ENCODE peak calls at places on chromosomes 5 and 9, in four cellular contexts. U, J, I and R are unnamed samples.

GRCh38 chr9:37430841-37431597 is 8.5 kb downstream of the GRHPR start:
- DNase-seq in I (no peak), U (no peak), J (no peak), R (no peak)

GRCh38 chr5:172860520-172861443 is 26.7 kb downstream of the ERGIC1 start:
- DNase-seq in I (peak), J (no peak), U (peak), R (peak)

GRCh38 chr9:120439147-120439546 is 140.8 kb downstream of the CDK5RAP2 start:
- DNase-seq in J (peak), I (no peak), U (no peak), R (no peak)

GRCh38 chr9:30677256-30677655 is 1707.2 kb upstream of the ACO1 start:
- DNase-seq in U (no peak), I (no peak), J (no peak), R (no peak)

GRCh38 chr5:148474025-148474511 is 90.3 kb downstream of the FBXO38 start:
- DNase-seq in U (peak), I (peak), J (no peak), R (peak)

GRCh38 chr9:36846621-36847020 is 187.4 kb downstream of the PAX5 start:
- DNase-seq in J (no peak), U (no peak), I (no peak), R (no peak)

GRCh38 chr9:35697486-35697885 is 7.8 kb upstream of the TPM2 start:
- DNase-seq in I (peak), U (no peak), J (no peak), R (no peak)

GRCh38 chr5:174344335-174344734 is 298.8 kb downstream of the NSG2 start:
- DNase-seq in U (no peak), J (no peak), I (no peak), R (no peak)

GRCh38 chr5:143110591-143110990 is 292.9 kb downstream of the NR3C1 start:
- DNase-seq in U (no peak), J (no peak), I (no peak), R (no peak)

GRCh38 chr9:77589046-77589795 is 58.9 kb downstream of the GNA14 start:
- DNase-seq in I (no peak), U (no peak), J (no peak), R (no peak)

DNA sequence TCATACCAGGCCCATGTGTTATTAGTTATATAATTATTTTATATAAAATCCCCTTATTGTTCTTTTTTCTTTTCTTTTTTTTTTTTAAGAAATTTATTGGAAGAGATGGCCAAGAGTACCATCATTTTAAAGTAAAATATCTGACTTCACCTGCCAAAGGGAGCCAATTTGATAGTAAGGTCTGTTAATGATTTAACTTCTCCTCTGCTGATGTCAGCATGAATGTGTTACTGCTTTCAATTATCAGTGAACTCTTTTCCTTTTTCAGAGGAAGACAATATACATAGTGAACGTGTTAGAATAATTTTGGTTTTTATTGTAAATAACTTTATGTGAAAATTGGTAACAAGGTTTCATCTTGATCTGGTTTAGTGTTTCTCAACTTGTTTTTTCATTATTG is 409.6 kb downstream of the SH3GL2 start:
- DNase-seq in I (no peak), J (no peak), U (no peak), R (no peak)
- H3K27ac ChIP-seq in I (no peak), J (no peak), U (no peak), R (no peak)

GRCh38 chr5:123261752-123262151 is 161.5 kb downstream of the CEP120 start:
- DNase-seq in I (no peak), J (no peak), U (no peak), R (no peak)
- H3K4me3 ChIP-seq in I (no peak), J (no peak), U (peak), R (no peak)

DNA sequence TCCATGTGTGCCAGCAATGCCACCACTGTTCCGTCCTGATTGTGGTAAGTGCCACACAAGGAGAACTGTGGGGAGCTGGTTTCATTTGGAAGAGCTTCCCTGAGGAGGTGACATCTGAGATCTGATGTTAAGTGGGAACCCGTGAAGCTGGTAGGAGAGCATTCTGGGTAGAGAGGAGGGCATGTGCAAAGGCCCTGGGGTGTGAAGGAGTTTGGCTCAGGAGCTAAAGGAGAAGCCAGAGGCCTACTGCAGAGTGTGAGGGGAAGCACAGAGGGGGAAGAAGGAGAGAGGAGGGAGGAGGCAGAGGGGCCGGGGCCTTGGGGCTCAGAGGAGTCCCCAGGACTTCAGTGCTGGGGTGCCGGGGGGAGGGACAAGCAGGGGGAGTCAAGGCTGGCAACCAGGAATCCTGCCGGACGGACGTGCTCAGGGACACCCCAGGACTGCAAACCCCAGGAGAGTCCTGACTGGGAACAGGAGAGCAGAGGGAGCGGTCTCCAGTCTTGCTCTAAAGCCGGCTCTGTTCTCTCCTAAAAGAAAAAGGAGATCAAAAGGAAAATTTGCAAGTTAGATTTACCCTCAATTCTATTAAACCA is 19.7 kb downstream of the C9orf50 start:
- DNase-seq in I (no peak), U (no peak), J (no peak), R (no peak)
- H3K27ac ChIP-seq in I (no peak), U (no peak), J (no peak), R (no peak)

GRCh38 chr5:15737036-15737821 is 237.2 kb downstream of the FBXL7 start:
- DNase-seq in J (no peak), U (no peak), I (no peak), R (no peak)
- H3K4me3 ChIP-seq in J (no peak), U (peak), I (no peak), R (no peak)